ENCODE peak calls at places on chromosomes 4 and X, in eight cellular contexts. R is choroid plexus epithelial cell; K is AG08395; W is MG63; H is mammary epithelial cell; N is AG04450; J is lower lobe of right lung; A is stimulated activated CD4-positive, alpha-beta T cell treated with anti-CD3 and anti-CD28 coated beads, Interleukin-4, amount 100 ng/mL, for 24 hours. U is an unnamed sample.

GRCh38 chrX:115018944-115019343 is 1.5 kb upstream of the IL13RA2 start:
- DNase-seq in R (no peak), K (peak), W (peak), H (peak), N (no peak), J (no peak), A (no peak), U (peak)

GRCh38 chrX:45077748-45078424 is 122.8 kb downstream of the DIPK2B start:
- DNase-seq in R (peak), K (no peak), W (no peak), H (no peak), N (no peak), J (no peak), A (peak), U (no peak)

GRCh38 chr4:156803056-156803455 is 168.5 kb downstream of the PDGFC start:
- DNase-seq in R (peak), K (peak), W (no peak), H (peak), N (no peak), J (no peak), A (no peak), U (no peak)

GRCh38 chrX:48864210-48864609 is 28.8 kb upstream of the PCSK1N start:
- DNase-seq in R (peak), K (peak), W (no peak), H (peak), N (peak), J (no peak), A (no peak), U (peak)

GRCh38 chr4:82591592-82591991 is 29.8 kb upstream of the TMEM150C start:
- DNase-seq in R (no peak), K (no peak), W (no peak), H (no peak), N (no peak), J (no peak), A (no peak), U (no peak)

GRCh38 chr4:83009529-83009928 is 1.1 kb downstream of the LIN54 start:
- DNase-seq in R (peak), K (no peak), W (no peak), H (no peak), N (no peak), J (no peak), A (no peak), U (peak)

GRCh38 chrX:34365482-34365881 is 233.4 kb upstream of the FAM47A start:
- DNase-seq in R (peak), K (peak), W (no peak), H (peak), N (no peak), J (no peak), A (no peak), U (peak)

GRCh38 chr4:38805530-38806145 is 1.0 kb upstream of the TLR1 start:
- DNase-seq in R (peak), K (no peak), W (no peak), H (no peak), N (no peak), J (peak), A (peak), U (peak)

GRCh38 chrX:475926-476723 is 89.4 kb upstream of the PPP2R3B start:
- DNase-seq in R (peak), K (no peak), W (peak), H (no peak), N (no peak), J (no peak), A (no peak), U (no peak)

GRCh38 chr4:121822796-121823504 is 733 bp downstream of the CCNA2 start:
- DNase-seq in R (peak), K (peak), W (peak), H (peak), N (no peak), J (peak), A (peak), U (peak)

GRCh38 chrX:10901290-10901633 is 209.9 kb upstream of the HCCS start:
- DNase-seq in R (no peak), K (no peak), W (no peak), H (no peak), N (no peak), J (no peak), A (no peak), U (no peak)

GRCh38 chr4:145719752-145720624 is 40.0 kb downstream of the C4orf51 start:
- DNase-seq in R (no peak), K (no peak), W (no peak), H (no peak), N (no peak), J (no peak), A (peak), U (no peak)

U was measured in fibroblast of villous mesenchyme.